ENCODE peak calls at places on chromosomes 12 and 14, in five cellular contexts. R is AG10803, V is fibroblast of lung, Q is pancreas, N is adrenal gland. Z is an unnamed sample.

GRCh38 chr14:72739446-72740405 is 154.2 kb downstream of the DPF3 start:
- DNase-seq in R (no peak), V (no peak), Q (no peak), N (no peak), Z (no peak)

GRCh38 chr12:53219956-53220856 is 11.8 kb downstream of the RARG start:
- DNase-seq in R (peak), V (peak), Q (peak), N (no peak), Z (no peak)

GRCh38 chr12:43912851-43913250 is 77.0 kb downstream of the TMEM117 start:
- DNase-seq in R (peak), V (no peak), Q (no peak), N (no peak), Z (no peak)

GRCh38 chr12:30997685-30998440 is 71.3 kb downstream of the TSPAN11 start:
- DNase-seq in R (no peak), V (no peak), Q (no peak), N (no peak), Z (no peak)

GRCh38 chr14:48526307-48526706 is 850.9 kb upstream of the MDGA2 start:
- DNase-seq in R (no peak), V (no peak), Q (no peak), N (no peak), Z (no peak)

GRCh38 chr12:110600254-110600653 is 13.7 kb upstream of the TCTN1 start:
- DNase-seq in R (peak), V (peak), Q (no peak), N (no peak), Z (no peak)

GRCh38 chr14:26598672-26599131 is 869 bp upstream of the NOVA1 start:
- DNase-seq in R (no peak), V (no peak), Q (no peak), N (no peak), Z (no peak)

GRCh38 chr14:102772781-102773570 is 4.3 kb upstream of the TRAF3 start:
- DNase-seq in R (no peak), V (peak), Q (no peak), N (no peak), Z (no peak)

GRCh38 chr14:89912667-89913211 is 41.8 kb downstream of the EFCAB11 start:
- DNase-seq in R (peak), V (peak), Q (no peak), N (peak), Z (peak)

GRCh38 chr14:61438036-61438435 is 116.7 kb downstream of the PRKCH start:
- DNase-seq in R (no peak), V (no peak), Q (no peak), N (no peak), Z (no peak)

GRCh38 chr14:98136019-98136418 is 1136.0 kb downstream of the BCL11B start:
- DNase-seq in R (no peak), V (no peak), Q (no peak), N (no peak), Z (no peak)

GRCh38 chr14:96373538-96373937 is 10.2 kb downstream of the GSKIP start:
- DNase-seq in R (no peak), V (no peak), Q (no peak), N (no peak), Z (no peak)

GRCh38 chr14:39431416-39432178 is 636 bp downstream of the FBXO33 start:
- DNase-seq in R (peak), V (peak), Q (peak), N (peak), Z (no peak)

GRCh38 chr12:996881-997280 is 5.9 kb downstream of the ERC1 start:
- DNase-seq in R (no peak), V (no peak), Q (no peak), N (no peak), Z (no peak)

GRCh38 chr12:124742111-124742510 is 121.6 kb downstream of the SCARB1 start:
- DNase-seq in R (no peak), V (no peak), Q (no peak), N (no peak), Z (no peak)

GRCh38 chr12:113298861-113299545 is 35.9 kb downstream of the SLC8B1 start:
- DNase-seq in R (peak), V (no peak), Q (no peak), N (peak), Z (no peak)

GRCh38 chr14:75558440-75558839 is 20.0 kb upstream of the FLVCR2 start:
- DNase-seq in R (no peak), V (no peak), Q (no peak), N (no peak), Z (no peak)

GRCh38 chr12:131986847-131987398 is 37.2 kb downstream of the EP400 start:
- DNase-seq in R (no peak), V (no peak), Q (no peak), N (no peak), Z (no peak)

GRCh38 chr12:22312336-22312735 is 22.2 kb downstream of the ST8SIA1 start:
- DNase-seq in R (peak), V (peak), Q (no peak), N (no peak), Z (peak)

GRCh38 chr12:57181561-57182155 is 34.2 kb upstream of the LRP1-AS start:
- DNase-seq in R (peak), V (peak), Q (no peak), N (no peak), Z (no peak)

GRCh38 chr14:68708343-68708742 is 84.5 kb downstream of the ZFP36L1 start:
- DNase-seq in R (no peak), V (no peak), Q (no peak), N (no peak), Z (no peak)

GRCh38 chr12:5220835-5221234 is 177.2 kb downstream of the KCNA5 start:
- DNase-seq in R (peak), V (no peak), Q (no peak), N (no peak), Z (no peak)

GRCh38 chr12:89566615-89567014 is 40.8 kb upstream of the POC1B start:
- DNase-seq in R (no peak), V (no peak), Q (no peak), N (no peak), Z (no peak)

GRCh38 chr12:111964935-111965334 is 48.0 kb downstream of the TMEM116 start:
- DNase-seq in R (no peak), V (no peak), Q (no peak), N (no peak), Z (no peak)

GRCh38 chr12:112029326-112029725 is 16.1 kb downstream of the ERP29 start:
- DNase-seq in R (no peak), V (no peak), Q (no peak), N (no peak), Z (no peak)

GRCh38 chr12:93018610-93019009 is 89.5 kb upstream of the EEA1 start:
- DNase-seq in R (no peak), V (no peak), Q (no peak), N (no peak), Z (no peak)

GRCh38 chr14:77986808-77987207 is 183.4 kb upstream of the NRXN3 start:
- DNase-seq in R (no peak), V (peak), Q (no peak), N (no peak), Z (no peak)

GRCh38 chr12:11553871-11554533 is 95.5 kb upstream of the ETV6 start:
- DNase-seq in R (peak), V (peak), Q (peak), N (peak), Z (peak)

GRCh38 chr12:62215506-62215905 is 44.7 kb upstream of the USP15 start:
- DNase-seq in R (no peak), V (no peak), Q (no peak), N (no peak), Z (no peak)

GRCh38 chr12:65761301-65761700 is 63.0 kb upstream of the HMGA2 start:
- DNase-seq in R (no peak), V (no peak), Q (no peak), N (no peak), Z (no peak)

GRCh38 chr12:24554612-24555300 is 394.1 kb downstream of the BCAT1 start:
- DNase-seq in R (no peak), V (no peak), Q (no peak), N (no peak), Z (no peak)

GRCh38 chr14:90818715-90819114 is 2.5 kb upstream of the TTC7B start:
- DNase-seq in R (no peak), V (no peak), Q (no peak), N (no peak), Z (no peak)

GRCh38 chr12:124497039-124497438 is 70.4 kb downstream of the NCOR2 start:
- DNase-seq in R (peak), V (peak), Q (no peak), N (no peak), Z (no peak)

DNA sequence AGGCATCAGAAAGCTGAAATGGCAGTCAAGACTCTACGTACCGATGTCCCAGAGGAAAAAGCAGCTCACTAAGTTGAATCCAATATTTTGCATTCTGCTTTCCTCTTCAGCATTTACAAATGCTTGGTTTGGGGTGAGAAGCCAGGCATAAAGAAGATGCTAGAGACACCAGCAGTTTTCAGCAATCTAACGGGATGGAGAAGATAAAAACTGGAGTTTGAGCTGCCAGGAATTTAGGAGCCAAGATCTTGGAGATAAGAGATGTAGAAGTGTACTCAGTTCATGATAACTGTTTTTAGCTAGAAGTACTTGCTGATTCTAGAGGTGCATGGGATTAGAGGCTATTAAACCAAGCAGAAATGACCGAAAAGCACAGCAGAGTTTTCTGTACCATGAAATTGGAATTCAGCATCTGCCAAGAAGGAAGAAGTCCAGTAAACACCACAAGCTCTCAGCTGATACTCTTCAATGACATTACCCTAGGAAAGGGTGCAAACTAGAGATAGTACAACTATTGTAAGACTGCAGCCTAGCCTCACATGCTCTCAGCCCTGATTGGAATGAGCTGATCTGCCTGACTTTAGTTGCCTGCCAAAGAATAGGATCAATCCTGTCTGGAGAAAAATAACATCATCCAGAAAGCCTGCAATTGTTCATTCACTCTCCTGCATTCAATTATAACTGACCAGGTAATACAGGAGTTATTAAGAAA is 7.4 kb upstream of the ALDH1L2 start:
- DNase-seq in R (no peak), V (no peak), Q (no peak), N (no peak), Z (no peak)
- H3K4me3 ChIP-seq in R (no peak), V (no peak), Q (no peak), N (no peak), Z (no peak)

GRCh38 chr12:27525373-27525772 is 1.4 kb downstream of the PPFIBP1 start:
- DNase-seq in R (peak), V (peak), Q (no peak), N (no peak), Z (no peak)
- H3K4me3 ChIP-seq in R (peak), V (peak), Q (peak), N (peak), Z (peak)

DNA sequence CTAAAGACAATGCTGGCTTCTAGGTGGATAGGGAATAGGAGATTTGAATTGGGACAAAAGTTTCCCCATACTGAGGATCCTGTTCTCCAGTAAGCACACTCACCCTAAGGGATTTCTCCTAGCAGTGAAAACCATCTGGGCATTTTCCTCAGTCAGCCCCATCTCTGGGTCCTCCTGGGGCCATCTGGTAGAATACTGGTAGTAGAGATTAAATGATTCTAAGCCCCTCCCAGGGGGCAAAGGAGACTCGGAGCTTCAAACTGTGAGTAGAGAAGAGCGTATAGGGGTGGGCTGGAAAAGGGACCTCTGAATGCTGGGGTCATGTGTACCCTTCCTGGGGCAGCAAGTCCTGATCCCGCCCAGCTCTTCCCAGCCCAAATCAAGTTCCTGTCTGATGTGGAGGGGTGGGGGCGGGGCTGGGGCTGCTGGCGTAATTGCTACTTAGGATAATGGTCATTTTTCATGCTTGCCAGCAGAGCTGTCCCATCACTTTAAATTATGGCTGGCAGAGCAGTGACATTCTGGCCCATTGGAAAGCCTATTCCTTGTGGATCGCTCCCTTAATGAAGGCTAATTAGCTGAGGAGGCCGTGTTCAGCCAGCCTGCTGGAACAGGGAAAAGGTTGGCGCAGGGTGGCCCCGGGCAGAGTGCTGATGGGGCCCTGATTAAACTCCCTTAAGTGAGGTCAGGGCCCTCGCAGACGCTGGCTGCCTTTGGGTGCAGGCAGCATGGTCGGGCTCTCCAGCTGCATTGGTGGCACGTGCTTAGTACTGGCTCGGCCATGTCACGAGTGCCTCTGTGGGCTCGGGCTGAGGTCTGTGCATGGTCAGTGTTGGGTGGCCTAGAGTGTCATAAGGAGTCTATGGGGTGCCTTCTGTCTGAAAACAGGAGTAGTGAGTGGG is 127.8 kb downstream of the TSPAN9 start:
- DNase-seq in R (no peak), V (no peak), Q (no peak), N (no peak), Z (no peak)
- H3K4me3 ChIP-seq in R (no peak), V (no peak), Q (no peak), N (no peak), Z (no peak)

GRCh38 chr12:120228291-120229070 is 27.6 kb upstream of the RPLP0 start:
- DNase-seq in R (peak), V (peak), Q (peak), N (peak), Z (no peak)

GRCh38 chr12:120230974-120231315 is 30.0 kb upstream of the RPLP0 start:
- DNase-seq in R (no peak), V (no peak), Q (no peak), N (no peak), Z (no peak)

GRCh38 chr12:120229071-120229582 is 28.2 kb upstream of the RPLP0 start:
- DNase-seq in R (no peak), V (no peak), Q (no peak), N (no peak), Z (no peak)

GRCh38 chr12:120230326-120230973 is 29.5 kb upstream of the RPLP0 start:
- DNase-seq in R (peak), V (peak), Q (peak), N (peak), Z (peak)

GRCh38 chr12:120229583-120230325 is 28.8 kb upstream of the RPLP0 start:
- DNase-seq in R (no peak), V (peak), Q (no peak), N (no peak), Z (no peak)
- H3K4me3 ChIP-seq in R (peak), V (no peak), Q (no peak), N (no peak), Z (no peak)

GRCh38 chr14:60183724-60184596 is 18.8 kb upstream of the DHRS7 start:
- DNase-seq in R (peak), V (peak), Q (no peak), N (peak), Z (no peak)
- H3K4me3 ChIP-seq in R (peak), V (peak), Q (no peak), N (peak), Z (peak)

DNA sequence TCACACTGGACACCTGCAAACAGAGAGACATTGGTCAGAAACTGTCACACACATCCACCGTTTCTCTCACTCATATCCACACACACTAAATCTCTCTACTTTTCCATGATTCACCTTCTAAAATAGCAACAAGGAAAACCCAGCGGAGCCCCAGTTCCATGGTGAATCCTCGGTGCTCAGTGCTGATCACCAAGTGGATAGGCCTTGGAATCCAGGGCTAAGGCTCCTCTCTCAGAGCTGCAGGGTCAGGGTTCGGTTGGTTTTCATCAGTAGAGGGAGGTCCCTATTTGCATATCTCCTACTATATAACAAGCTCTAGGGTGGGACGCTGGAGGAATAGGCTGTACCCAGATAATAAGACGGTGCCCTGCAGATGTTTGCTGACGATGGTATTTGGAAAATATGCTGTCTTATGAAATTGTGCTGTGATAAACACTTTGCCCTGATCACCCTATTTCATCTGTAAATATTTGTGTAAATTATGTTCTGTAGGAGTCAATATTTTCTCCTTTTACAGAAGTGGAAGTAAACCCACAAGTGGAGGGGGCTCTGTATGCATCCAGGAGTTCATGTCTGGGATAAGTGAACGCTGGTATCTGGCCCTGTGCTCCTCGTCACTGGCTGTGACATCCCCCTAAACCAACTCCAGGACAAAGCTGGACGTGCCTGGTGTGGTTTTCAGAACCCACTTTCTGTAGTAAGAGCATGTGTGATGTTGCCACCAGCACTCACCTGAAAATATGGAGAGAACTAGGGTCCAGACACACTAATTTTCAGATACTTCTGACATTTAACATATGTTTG is 709.2 kb downstream of the TMEM121 start:
- DNase-seq in R (no peak), V (no peak), Q (no peak), N (no peak), Z (no peak)
- H3K4me3 ChIP-seq in R (no peak), V (no peak), Q (no peak), N (no peak), Z (no peak)

GRCh38 chr14:93824518-93825234 is 36.4 kb upstream of the PRIMA1 start:
- DNase-seq in R (no peak), V (no peak), Q (no peak), N (no peak), Z (no peak)
- H3K4me3 ChIP-seq in R (no peak), V (no peak), Q (no peak), N (no peak), Z (no peak)